ENCODE peak calls at places on chromosome 18, in five cellular contexts. W is hepatocyte, Z is mammary epithelial cell, F is K562, T is neural progenitor cell. K is an unnamed sample.

GRCh38 chr18:26436176-26437031 is 111.9 kb downstream of the KCTD1 start:
- DNase-seq in W (peak), Z (peak), F (no peak), T (no peak), K (peak)

GRCh38 chr18:32624182-32624723 is 148.6 kb downstream of the KLHL14 start:
- DNase-seq in W (no peak), Z (peak), F (no peak), T (no peak), K (no peak)

GRCh38 chr18:58087928-58088722 is 44.1 kb downstream of the NEDD4L start:
- DNase-seq in W (no peak), Z (peak), F (peak), T (no peak), K (peak)

GRCh38 chr18:56402872-56403516 is 235.4 kb downstream of the TXNL1 start:
- DNase-seq in W (no peak), Z (peak), F (no peak), T (no peak), K (no peak)

GRCh38 chr18:61825386-61825785 is 67.4 kb downstream of the RNF152 start:
- DNase-seq in W (no peak), Z (no peak), F (no peak), T (no peak), K (no peak)

GRCh38 chr18:65206551-65207260 is 544.1 kb upstream of the CDH7 start:
- DNase-seq in W (peak), Z (no peak), F (no peak), T (peak), K (peak)

GRCh38 chr18:9902832-9903231 is 11.0 kb upstream of the VAPA start:
- DNase-seq in W (no peak), Z (no peak), F (no peak), T (peak), K (no peak)

GRCh38 chr18:70634576-70635147 is 345.8 kb downstream of the SOCS6 start:
- DNase-seq in W (no peak), Z (no peak), F (no peak), T (no peak), K (no peak)

GRCh38 chr18:61894751-61895524 is 2.1 kb upstream of the RNF152 start:
- DNase-seq in W (no peak), Z (no peak), F (no peak), T (peak), K (no peak)

GRCh38 chr18:26746284-26747130 is 119.0 kb downstream of the AQP4 start:
- DNase-seq in W (no peak), Z (no peak), F (no peak), T (no peak), K (no peak)

GRCh38 chr18:55419939-55420664 is 167.9 kb downstream of the TCF4 start:
- DNase-seq in W (no peak), Z (no peak), F (no peak), T (peak), K (no peak)

GRCh38 chr18:35242426-35242825 is 1.6 kb downstream of the ZNF397 start:
- DNase-seq in W (no peak), Z (no peak), F (no peak), T (no peak), K (no peak)

GRCh38 chr18:62486290-62486964 is 36.4 kb upstream of the ZCCHC2 start:
- DNase-seq in W (peak), Z (peak), F (peak), T (no peak), K (peak)

GRCh38 chr18:25422230-25422629 is 70.3 kb upstream of the ZNF521 start:
- DNase-seq in W (peak), Z (no peak), F (no peak), T (no peak), K (no peak)

GRCh38 chr18:33440384-33441043 is at the start of gene CCDC178:
- DNase-seq in W (peak), Z (no peak), F (peak), T (peak), K (no peak)

GRCh38 chr18:57107141-57107832 is 39.6 kb upstream of the BOD1L2 start:
- DNase-seq in W (peak), Z (peak), F (peak), T (peak), K (no peak)

GRCh38 chr18:22439447-22439846 is 21.7 kb upstream of the CTAGE1 start:
- DNase-seq in W (no peak), Z (peak), F (no peak), T (no peak), K (no peak)

GRCh38 chr18:46152808-46153617 is 48.8 kb downstream of the HAUS1 start:
- DNase-seq in W (no peak), Z (peak), F (peak), T (peak), K (peak)

GRCh38 chr18:48668466-48669179 is 129.8 kb downstream of the CTIF start:
- DNase-seq in W (no peak), Z (no peak), F (no peak), T (no peak), K (no peak)

GRCh38 chr18:56086176-56086575 is 498.2 kb upstream of the TCF4 start:
- DNase-seq in W (no peak), Z (no peak), F (no peak), T (no peak), K (no peak)

GRCh38 chr18:40607741-40608140 is 1347.3 kb upstream of the PIK3C3 start:
- DNase-seq in W (no peak), Z (no peak), F (no peak), T (no peak), K (no peak)

GRCh38 chr18:70047931-70048603 is 100.4 kb upstream of the CD226 start:
- DNase-seq in W (no peak), Z (peak), F (no peak), T (no peak), K (no peak)

GRCh38 chr18:13284330-13285027 is 65.9 kb downstream of the LDLRAD4 start:
- DNase-seq in W (no peak), Z (no peak), F (no peak), T (no peak), K (no peak)

GRCh38 chr18:23365602-23366001 is 87.5 kb upstream of the RIOK3 start:
- DNase-seq in W (no peak), Z (no peak), F (no peak), T (no peak), K (no peak)

GRCh38 chr18:832085-832681 is 20.1 kb upstream of the YES1 start:
- DNase-seq in W (peak), Z (no peak), F (peak), T (peak), K (no peak)

GRCh38 chr18:27609221-27609620 is 424.1 kb upstream of the CHST9 start:
- DNase-seq in W (no peak), Z (no peak), F (no peak), T (no peak), K (no peak)

GRCh38 chr18:68837665-68838390 is 39.9 kb downstream of the CCDC102B start:
- DNase-seq in W (no peak), Z (no peak), F (no peak), T (no peak), K (no peak)

GRCh38 chr18:34493099-34493544 is 217.0 kb upstream of the DTNA start:
- DNase-seq in W (peak), Z (peak), F (no peak), T (peak), K (peak)

GRCh38 chr18:40019797-40020392 is 1935.1 kb upstream of the PIK3C3 start:
- DNase-seq in W (peak), Z (no peak), F (no peak), T (no peak), K (no peak)

GRCh38 chr18:23133860-23134779 is 1.2 kb upstream of the CABLES1 start:
- DNase-seq in W (peak), Z (peak), F (peak), T (peak), K (peak)

GRCh38 chr18:75105551-75106254 is 103.2 kb downstream of the PTGR3 start:
- DNase-seq in W (no peak), Z (no peak), F (no peak), T (no peak), K (no peak)

GRCh38 chr18:433297-433696 is 67.2 kb downstream of the COLEC12 start:
- DNase-seq in W (no peak), Z (no peak), F (no peak), T (peak), K (no peak)

GRCh38 chr18:457120-457519 is 43.4 kb downstream of the COLEC12 start:
- DNase-seq in W (peak), Z (no peak), F (no peak), T (peak), K (no peak)

GRCh38 chr18:60978338-60978737 is 354.9 kb upstream of the CDH20 start:
- DNase-seq in W (peak), Z (peak), F (no peak), T (no peak), K (peak)

GRCh38 chr18:50518787-50519520 is 40.9 kb upstream of the MAPK4 start:
- DNase-seq in W (no peak), Z (peak), F (no peak), T (no peak), K (no peak)
- H2AFZ ChIP-seq in W (no peak), Z (peak), F (no peak), T (no peak), K (no peak)

GRCh38 chr18:42047721-42048120 is 92.7 kb downstream of the PIK3C3 start:
- DNase-seq in W (no peak), Z (peak), F (no peak), T (no peak), K (no peak)

GRCh38 chr18:42045346-42045745 is 90.3 kb downstream of the PIK3C3 start:
- DNase-seq in W (peak), Z (no peak), F (no peak), T (no peak), K (no peak)

GRCh38 chr18:42052137-42052708 is 97.2 kb downstream of the PIK3C3 start:
- DNase-seq in W (peak), Z (no peak), F (no peak), T (peak), K (no peak)

GRCh38 chr18:42051411-42051810 is 96.4 kb downstream of the PIK3C3 start:
- DNase-seq in W (no peak), Z (no peak), F (no peak), T (no peak), K (no peak)

DNA sequence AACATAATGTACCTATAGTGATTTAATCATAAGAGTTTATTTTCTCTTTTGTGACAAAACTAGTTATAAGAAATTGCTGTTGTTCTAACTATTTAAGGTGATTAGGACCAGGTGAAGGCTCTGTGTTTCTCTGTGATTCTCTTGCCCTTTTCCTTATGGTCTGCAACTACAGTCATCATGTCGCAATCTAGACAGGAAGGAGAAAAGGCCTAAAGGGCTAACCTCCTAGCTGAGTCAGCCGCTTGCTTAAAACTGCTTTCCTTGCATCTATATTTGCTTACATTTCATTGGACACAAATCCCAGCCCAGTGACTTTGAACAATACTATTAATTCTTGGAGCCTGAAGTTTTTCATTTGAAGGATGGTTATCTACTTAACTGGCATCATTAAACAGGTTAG is 93.1 kb downstream of the PIK3C3 start:
- DNase-seq in W (peak), Z (peak), F (no peak), T (no peak), K (peak)
- H3K27ac ChIP-seq in W (peak), Z (peak), F (no peak), T (no peak), K (peak)

GRCh38 chr18:7152485-7152884 is 34.9 kb upstream of the LAMA1 start:
- DNase-seq in W (peak), Z (no peak), F (no peak), T (no peak), K (no peak)

GRCh38 chr18:7146067-7146466 is 28.5 kb upstream of the LAMA1 start:
- DNase-seq in W (no peak), Z (peak), F (no peak), T (no peak), K (no peak)

DNA sequence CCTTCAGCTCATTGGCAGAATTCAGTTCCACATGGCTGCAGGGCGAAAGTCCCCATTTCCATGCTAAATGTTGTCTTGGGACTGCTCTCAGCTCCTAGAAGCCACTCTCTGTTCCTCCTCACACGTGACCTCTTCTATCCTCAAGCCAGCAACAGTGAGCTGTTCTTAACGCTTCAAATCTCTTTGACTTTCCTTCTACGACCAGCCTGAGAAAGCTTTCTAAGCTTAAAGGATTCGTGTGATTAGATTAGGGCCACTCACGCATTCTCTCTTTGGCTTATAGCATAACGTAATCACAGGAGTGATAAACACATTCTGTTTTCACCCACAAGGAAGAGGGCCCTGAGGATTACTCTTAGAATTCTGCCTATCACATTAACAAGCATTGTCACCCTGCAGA is 29.8 kb upstream of the LAMA1 start:
- DNase-seq in W (peak), Z (no peak), F (no peak), T (peak), K (no peak)
- H2AFZ ChIP-seq in W (no peak), Z (no peak), F (no peak), T (peak), K (no peak)

DNA sequence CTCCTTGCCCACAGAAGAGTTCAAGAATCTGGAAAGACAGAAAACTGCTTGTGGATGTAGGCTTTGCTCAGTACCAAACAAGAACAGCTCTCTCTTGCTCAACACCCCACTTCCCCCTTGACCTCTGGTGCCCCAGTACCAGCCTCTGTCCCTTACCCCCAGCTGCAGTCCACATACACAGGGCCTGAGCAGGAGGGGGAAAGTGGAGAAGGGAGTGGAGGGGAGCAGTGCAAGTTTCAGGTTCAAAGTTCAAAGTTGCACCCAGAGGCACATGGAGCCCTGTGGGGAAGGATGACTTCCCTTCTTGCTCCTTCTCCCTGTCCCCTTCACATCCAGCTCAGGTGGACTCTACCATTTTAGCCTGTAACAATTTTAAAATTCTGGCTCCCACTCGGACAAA is 61.1 kb upstream of the LPIN2 start:
- DNase-seq in W (peak), Z (no peak), F (no peak), T (no peak), K (no peak)
- H3K27ac ChIP-seq in W (peak), Z (no peak), F (no peak), T (no peak), K (no peak)

DNA sequence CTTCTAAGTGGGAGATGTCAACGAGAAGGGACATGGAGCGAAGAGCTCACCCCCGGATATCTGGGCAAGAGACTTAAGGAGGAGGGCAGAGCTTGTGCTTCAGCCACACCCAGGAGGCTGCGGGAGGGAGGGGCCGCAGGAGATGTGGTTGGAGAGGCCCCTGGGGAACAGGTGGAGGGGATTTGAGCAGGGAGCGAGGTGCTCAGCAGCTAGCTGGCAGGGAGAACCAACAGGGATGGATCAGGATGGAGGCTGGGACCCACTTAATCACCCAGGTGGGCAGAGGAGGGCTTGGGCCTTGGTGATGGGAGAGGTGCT is 78.3 kb downstream of the MBP start:
- DNase-seq in W (no peak), Z (no peak), F (no peak), T (no peak), K (no peak)
- H2AFZ ChIP-seq in W (no peak), Z (no peak), F (no peak), T (no peak), K (no peak)

GRCh38 chr18:21115519-21116411 is 4.2 kb upstream of the ROCK1 start:
- DNase-seq in W (no peak), Z (no peak), F (no peak), T (peak), K (no peak)
- H3K27ac ChIP-seq in W (no peak), Z (no peak), F (no peak), T (no peak), K (no peak)

K was measured in PC-9.